ENCODE peak calls at places on chromosome 9, in eight cellular contexts. I is hypothalamus; T is transverse colon; Q is activated T-cell treated with anti-CD3 and anti-CD28 coated beads, Interleukin-2, amount 50 U/mL, for 48 hours; D is activated naive CD4-positive, alpha-beta T cell treated with Interleukin-2 at 50 U/mL for 16 hours; A is left cardiac atrium; Z is uterus; R is right cardiac atrium. E is an unnamed sample.

GRCh38 chr9:95341262-95342011 is 23.9 kb upstream of the FANCC start:
- DNase-seq in Q (no peak), Z (no peak), A (no peak), I (no peak), D (no peak), T (no peak), R (no peak), E (no peak)

GRCh38 chr9:88106492-88106891 is 31.8 kb downstream of the SPATA31C2 start:
- DNase-seq in I (no peak), Z (peak), T (peak), R (no peak), D (peak), A (no peak), Q (no peak), E (peak)

GRCh38 chr9:93701494-93702218 is 125.3 kb downstream of the PHF2 start:
- DNase-seq in D (no peak), A (no peak), R (no peak), T (no peak), I (no peak), Z (no peak), Q (no peak), E (no peak)

GRCh38 chr9:99680191-99680590 is 141.5 kb upstream of the NR4A3 start:
- DNase-seq in Z (no peak), T (no peak), I (no peak), Q (no peak), D (no peak), R (no peak), A (no peak), E (no peak)

GRCh38 chr9:15642369-15642962 is 89.6 kb downstream of the CCDC171 start:
- DNase-seq in I (no peak), A (no peak), Z (no peak), Q (no peak), D (no peak), T (no peak), R (no peak), E (peak)

GRCh38 chr9:61673247-61673646 is 483.4 kb downstream of the SPATA31A7 start:
- DNase-seq in R (no peak), T (no peak), Q (peak), D (no peak), I (no peak), A (no peak), Z (no peak), E (no peak)

GRCh38 chr9:21690561-21690960 is 111.9 kb upstream of the MTAP start:
- DNase-seq in Q (no peak), D (no peak), I (no peak), Z (no peak), R (no peak), A (no peak), T (no peak), E (no peak)

GRCh38 chr9:70589571-70590263 is 175.3 kb upstream of the KLF9 start:
- DNase-seq in R (peak), I (no peak), A (peak), T (no peak), Z (peak), Q (no peak), D (no peak), E (no peak)

GRCh38 chr9:14301582-14301981 is 12.4 kb downstream of the NFIB start:
- DNase-seq in Q (no peak), Z (no peak), D (no peak), I (no peak), A (no peak), R (no peak), T (no peak), E (no peak)

GRCh38 chr9:22454021-22454420 is 7.4 kb downstream of the DMRTA1 start:
- DNase-seq in Z (no peak), I (no peak), T (no peak), R (no peak), D (no peak), A (no peak), Q (no peak), E (no peak)

GRCh38 chr9:121851641-121852091 is 200.2 kb downstream of the DAB2IP start:
- DNase-seq in Q (no peak), I (no peak), A (no peak), Z (peak), R (peak), D (no peak), T (no peak), E (no peak)

GRCh38 chr9:93686127-93686879 is 109.9 kb downstream of the PHF2 start:
- DNase-seq in Z (no peak), Q (no peak), R (no peak), T (no peak), A (no peak), I (no peak), D (no peak), E (no peak)

GRCh38 chr9:126166291-126166690 is 160.3 kb upstream of the MVB12B start:
- DNase-seq in Z (no peak), T (no peak), R (no peak), I (no peak), Q (no peak), D (no peak), A (no peak), E (no peak)

GRCh38 chr9:16039103-16039987 is 486.5 kb downstream of the CCDC171 start:
- DNase-seq in T (peak), R (peak), Z (peak), Q (no peak), A (peak), D (no peak), I (no peak), E (peak)

GRCh38 chr9:126372716-126373115 is 46.1 kb downstream of the MVB12B start:
- DNase-seq in R (no peak), I (no peak), T (no peak), Z (no peak), D (no peak), Q (no peak), A (no peak), E (peak)

GRCh38 chr9:32707326-32707725 is 71.9 kb upstream of the TAF1L start:
- DNase-seq in Q (no peak), D (no peak), Z (no peak), I (no peak), R (no peak), T (no peak), A (no peak), E (no peak)

GRCh38 chr9:23702311-23702922 is 123.6 kb downstream of the ELAVL2 start:
- DNase-seq in T (no peak), R (no peak), A (no peak), Q (no peak), D (no peak), I (no peak), Z (no peak), E (no peak)

GRCh38 chr9:89007041-89007440 is 15.8 kb downstream of the S1PR3 start:
- DNase-seq in Z (no peak), R (no peak), I (no peak), T (no peak), A (no peak), D (no peak), Q (no peak), E (no peak)

GRCh38 chr9:104608336-104608735 is 2.9 kb upstream of the OR13C2 start:
- DNase-seq in A (no peak), Z (no peak), T (no peak), R (no peak), D (no peak), I (no peak), Q (no peak), E (peak)